ENCODE peak calls at places on chromosomes 13 and 19, in six cellular contexts. T, Q, P, E, I and M are unnamed samples.

GRCh38 chr13:111944171-111944583 is 122.8 kb upstream of the SOX1 start:
- DNase-seq in T (no peak), Q (no peak), P (peak; percentile 43), E (no peak), I (no peak), M (no peak)

GRCh38 chr13:33172911-33173310 is 112.6 kb downstream of the STARD13 start:
- DNase-seq in T (peak; percentile 58), Q (no peak), P (no peak), E (no peak), I (no peak), M (no peak)

GRCh38 chr13:52846567-52847321 is 1.7 kb downstream of the PCDH8 start:
- DNase-seq in T (no peak), Q (no peak), P (peak; percentile 94), E (peak; percentile 1), I (peak; percentile 56), M (no peak)

GRCh38 chr13:41652735-41653361 is 195.5 kb downstream of the RGCC start:
- DNase-seq in T (peak; percentile 16), Q (no peak), P (no peak), E (peak; percentile 79), I (peak; percentile 42), M (peak; percentile 45)

GRCh38 chr13:102642475-102642874 is 45.7 kb downstream of the TPP2 start:
- DNase-seq in T (no peak), Q (no peak), P (no peak), E (peak; percentile 31), I (no peak), M (no peak)

GRCh38 chr19:32744555-32745325 is 25.2 kb downstream of the TDRD12 start:
- DNase-seq in T (no peak), Q (no peak), P (no peak), E (no peak), I (no peak), M (no peak)

GRCh38 chr13:77290342-77290741 is 36.6 kb downstream of the MYCBP2 start:
- DNase-seq in T (no peak), Q (no peak), P (no peak), E (no peak), I (no peak), M (no peak)

GRCh38 chr13:41611385-41611784 is 154.0 kb downstream of the RGCC start:
- DNase-seq in T (no peak), Q (no peak), P (no peak), E (no peak), I (no peak), M (no peak)

GRCh38 chr19:52898101-52898500 is 666 bp upstream of the ZNF320 start:
- DNase-seq in T (no peak), Q (no peak), P (peak; percentile 58), E (no peak), I (no peak), M (no peak)

GRCh38 chr13:25886438-25887214 is 165.2 kb downstream of the SHISA2 start:
- DNase-seq in T (peak; percentile 72), Q (no peak), P (no peak), E (no peak), I (peak; percentile 34), M (peak; percentile 58)

GRCh38 chr19:13796301-13797057 is 1.2 kb downstream of the ZSWIM4 start:
- DNase-seq in T (peak; percentile 99), Q (no peak), P (peak; percentile 60), E (peak; percentile 97), I (no peak), M (peak; percentile 93)